ENCODE peak calls at places on chromosomes 1 and 21, in five cellular contexts. X is breast epithelium; W is naive B cell; K is M059J; R is stimulated activated CD4-positive, alpha-beta T cell treated with anti-CD3 and anti-CD28 coated beads, Interleukin-1b, Interleukin-23, amount 100 ng/mL, for 24 hours. D is an unnamed sample.

GRCh38 chr1:115837762-115838421 is 3.0 kb downstream of the NHLH2 start:
- DNase-seq in X (no peak), W (no peak), K (no peak), R (no peak), D (no peak)

GRCh38 chr21:20968391-20968790 is 29.8 kb upstream of the NCAM2 start:
- DNase-seq in X (no peak), W (no peak), K (peak; percentile 2), R (no peak), D (no peak)

GRCh38 chr1:2921970-2922686 is 99.1 kb upstream of the ACTRT2 start:
- DNase-seq in X (no peak), W (peak; percentile 12), K (no peak), R (peak; percentile 7), D (no peak)

GRCh38 chr21:31753949-31754348 is 22.0 kb upstream of the SCAF4 start:
- DNase-seq in X (no peak), W (no peak), K (no peak), R (no peak), D (no peak)

GRCh38 chr1:11563560-11564069 is 84.7 kb downstream of the DISP3 start:
- DNase-seq in X (no peak), W (peak; percentile 11), K (peak; percentile 34), R (no peak), D (no peak)

GRCh38 chr1:168482106-168482505 is 61.7 kb downstream of the XCL2 start:
- DNase-seq in X (no peak), W (no peak), K (peak; percentile 34), R (no peak), D (no peak)

GRCh38 chr1:207805841-207806421 is 54.1 kb downstream of the CD46 start:
- DNase-seq in X (no peak), W (no peak), K (peak; percentile 95), R (no peak), D (peak; percentile 60)

GRCh38 chr1:29487291-29487690 is 251.0 kb downstream of the PTPRU start:
- DNase-seq in X (peak; percentile 1), W (no peak), K (no peak), R (no peak), D (no peak)